ENCODE peak calls at places on chromosomes 1 and 21, in eight cellular contexts. N is ovary, U is heart left ventricle, Y is pancreas, G is GM12865, X is GM13976, J is kidney, C is right atrium auricular region. M is an unnamed sample.

GRCh38 chr1:159211331-159212136 is 6.9 kb downstream of the ACKR1 start:
- DNase-seq in Y (peak; percentile 69), U (no peak), N (no peak), C (no peak), J (no peak), G (peak; percentile 58), X (peak; percentile 56), M (no peak)

GRCh38 chr21:27246741-27247140 is 279.9 kb upstream of the ADAMTS5 start:
- DNase-seq in G (no peak), J (no peak), C (no peak), U (no peak), X (no peak), N (no peak), Y (no peak), M (no peak)

GRCh38 chr1:246534114-246534513 is 27.0 kb upstream of the SMYD3 start:
- DNase-seq in C (peak; percentile 2), Y (no peak), J (no peak), N (no peak), X (no peak), U (no peak), G (no peak), M (no peak)

GRCh38 chr1:43205671-43206070 is 33.5 kb downstream of the CFAP57 start:
- DNase-seq in N (no peak), X (no peak), U (no peak), J (no peak), G (no peak), Y (no peak), C (no peak), M (no peak)

GRCh38 chr1:196380311-196380710 is 227.9 kb downstream of the KCNT2 start:
- DNase-seq in C (no peak), U (no peak), J (no peak), Y (no peak), G (no peak), X (no peak), N (no peak), M (no peak)

GRCh38 chr1:45954401-45954847 is 151.0 kb downstream of the MAST2 start:
- DNase-seq in J (no peak), C (no peak), Y (no peak), X (no peak), U (no peak), G (no peak), N (no peak), M (no peak)

GRCh38 chr1:241356519-241357365 is at the start of gene RGS7:
- DNase-seq in N (peak; percentile 56), Y (peak; percentile 78), J (peak; percentile 83), C (no peak), G (peak; percentile 12), U (peak; percentile 64), X (peak; percentile 60), M (peak; percentile 36)

GRCh38 chr1:59730759-59731478 is 83.8 kb upstream of the HOOK1 start:
- DNase-seq in X (no peak), C (peak; percentile 90), G (no peak), Y (no peak), U (peak; percentile 64), J (no peak), N (peak; percentile 73), M (no peak)

GRCh38 chr1:152743371-152744145 is 14.3 kb upstream of the KPRP start:
- DNase-seq in C (no peak), Y (no peak), G (no peak), N (no peak), U (no peak), X (no peak), J (no peak), M (no peak)

GRCh38 chr1:233112184-233113008 is 162.0 kb downstream of the NTPCR start:
- DNase-seq in C (no peak), U (no peak), Y (no peak), X (no peak), N (no peak), J (no peak), G (no peak), M (no peak)

GRCh38 chr1:43538969-43539368 is 8.3 kb downstream of the PTPRF start:
- DNase-seq in C (no peak), G (no peak), X (no peak), Y (no peak), J (peak; percentile 6), N (no peak), U (no peak), M (no peak)

GRCh38 chr1:223341111-223341510 is 22.9 kb downstream of the SUSD4 start:
- DNase-seq in J (no peak), X (no peak), N (peak; percentile 76), C (no peak), G (no peak), Y (no peak), U (peak; percentile 71), M (no peak)

GRCh38 chr1:212366901-212367300 is 47.8 kb downstream of the PACC1 start:
- DNase-seq in J (no peak), X (no peak), N (no peak), Y (no peak), U (no peak), C (no peak), G (no peak), M (no peak)

GRCh38 chr21:16195896-16196443 is 466.2 kb downstream of the USP25 start:
- DNase-seq in G (no peak), Y (no peak), C (no peak), N (no peak), U (no peak), J (no peak), X (no peak), M (no peak)

GRCh38 chr1:151713874-151714273 is 2.7 kb downstream of the CELF3 start:
- DNase-seq in Y (no peak), G (no peak), J (no peak), U (no peak), N (no peak), X (no peak), C (no peak), M (no peak)

GRCh38 chr21:33549848-33550771 is 7.3 kb downstream of the SON start:
- DNase-seq in J (no peak), X (no peak), Y (no peak), U (no peak), C (no peak), N (no peak), G (no peak), M (no peak)

GRCh38 chr1:177753655-177754054 is 216.2 kb downstream of the SEC16B start:
- DNase-seq in G (no peak), C (no peak), J (no peak), Y (no peak), N (no peak), X (no peak), U (no peak), M (no peak)

GRCh38 chr1:178581351-178581951 is 68.5 kb downstream of the TEX35 start:
- DNase-seq in N (no peak), X (no peak), G (peak; percentile 87), C (no peak), J (no peak), U (no peak), Y (no peak), M (peak; percentile 71)

GRCh38 chr1:80799457-80799856 is 1001.3 kb upstream of the ADGRL2 start:
- DNase-seq in J (no peak), X (no peak), G (no peak), U (no peak), N (no peak), Y (no peak), C (no peak), M (no peak)

GRCh38 chr1:216483672-216484401 is 60.6 kb upstream of the USH2A start:
- DNase-seq in G (no peak), J (no peak), N (no peak), X (no peak), Y (no peak), U (no peak), C (no peak), M (no peak)

DNA sequence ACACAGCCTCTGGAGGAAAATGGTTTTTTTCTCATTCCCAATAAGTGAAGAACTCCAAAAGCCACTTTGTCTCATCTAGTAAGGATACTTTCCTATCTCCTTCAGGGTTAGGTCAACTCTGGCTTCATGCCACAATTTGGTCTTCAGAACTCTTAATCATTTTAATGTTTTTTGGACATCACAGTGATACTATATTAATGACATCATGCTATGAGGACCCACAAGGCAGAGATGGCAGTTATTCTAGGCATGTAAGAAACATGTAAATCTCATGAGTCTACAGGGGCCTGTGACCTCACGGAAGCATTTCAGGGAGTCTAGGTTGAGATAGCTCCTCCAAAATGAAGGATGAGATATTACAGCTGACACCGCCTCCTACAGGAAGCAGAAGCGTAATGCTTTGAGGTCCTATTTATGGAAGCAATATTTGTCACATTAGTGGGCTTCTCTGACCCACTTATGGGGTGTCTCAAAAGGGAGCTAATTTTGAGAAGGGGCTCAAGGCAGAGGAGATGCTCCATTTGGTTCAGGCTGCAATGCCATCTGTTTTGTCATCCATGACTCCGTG is 5.0 kb upstream of the GPR137B start:
- DNase-seq in J (no peak), G (no peak), N (no peak), U (no peak), C (no peak), X (no peak), Y (no peak), M (no peak)
- TF ChIP-seq CTCF in J (no peak), G (peak; percentile 46), N (no peak), U (no peak), C (no peak), X (no peak), Y (no peak), M (peak; percentile 42)

GRCh38 chr1:3318329-3318728 is 136.1 kb upstream of the ARHGEF16 start:
- DNase-seq in U (no peak), G (no peak), N (no peak), J (no peak), Y (no peak), C (no peak), X (no peak), M (no peak)

GRCh38 chr1:3319874-3320245 is 134.6 kb upstream of the ARHGEF16 start:
- DNase-seq in Y (no peak), C (peak; percentile 64), N (no peak), X (peak; percentile 73), G (peak; percentile 52), J (no peak), U (no peak), M (peak; percentile 23)

GRCh38 chr1:3321559-3322439 is 132.7 kb upstream of the ARHGEF16 start:
- DNase-seq in C (no peak), X (no peak), U (no peak), J (no peak), G (no peak), Y (no peak), N (no peak), M (no peak)

GRCh38 chr1:3322440-3323020 is 131.9 kb upstream of the ARHGEF16 start:
- DNase-seq in X (no peak), N (no peak), C (no peak), Y (no peak), J (no peak), G (no peak), U (no peak), M (no peak)

GRCh38 chr1:3320246-3321152 is 134.0 kb upstream of the ARHGEF16 start:
- DNase-seq in G (no peak), N (no peak), X (no peak), Y (peak; percentile 73), C (no peak), U (no peak), J (no peak), M (no peak)
- TF ChIP-seq CTCF in G (no peak), N (no peak), X (no peak), Y (no peak), C (no peak), U (no peak), J (no peak), M (no peak)

GRCh38 chr1:154998201-154998780 is 4.3 kb upstream of the ZBTB7B start:
- DNase-seq in N (no peak), G (no peak), Y (no peak), X (no peak), J (peak; percentile 43), C (no peak), U (no peak), M (no peak)
- TF ChIP-seq CTCF in N (no peak), G (peak; percentile 22), Y (no peak), X (peak; percentile 36), J (no peak), C (no peak), U (no peak), M (peak; percentile 33)

GRCh38 chr21:34801519-34802132 is 132.8 kb downstream of the CLIC6 start:
- DNase-seq in J (no peak), U (no peak), N (no peak), X (peak; percentile 60), G (peak; percentile 62), C (no peak), Y (no peak), M (no peak)
- TF ChIP-seq CTCF in J (no peak), U (no peak), N (no peak), X (peak; percentile 48), G (peak; percentile 66), C (peak; percentile 18), Y (no peak), M (peak; percentile 80)

M was measured in GM06990.